ENCODE peak calls at places on chromosomes 2 and 18, in four cellular contexts. S, G, K and Z are unnamed samples.

GRCh38 chr2:81195774-81196382 is 891.3 kb upstream of the LRRTM1 start:
- ATAC-seq in S (no peak), G (no peak), K (no peak), Z (no peak)

GRCh38 chr2:88003074-88003755 is 13.1 kb downstream of the RNU2-63P start:
- ATAC-seq in S (no peak), G (no peak), K (no peak), Z (no peak)

GRCh38 chr2:239881561-239882320 is 143.4 kb downstream of the NDUFA10 start:
- ATAC-seq in S (no peak), G (peak), K (no peak), Z (peak)

GRCh38 chr2:219045937-219046550 is 4.7 kb upstream of the CFAP65 start:
- ATAC-seq in S (no peak), G (peak), K (peak), Z (no peak)

GRCh38 chr2:26412091-26412673 is 10.5 kb downstream of the DRC1 start:
- ATAC-seq in S (no peak), G (peak), K (no peak), Z (no peak)

GRCh38 chr2:58146707-58147106 is 94.4 kb downstream of the FANCL start:
- ATAC-seq in S (no peak), G (peak), K (no peak), Z (peak)

GRCh38 chr2:176612736-176613135 is 343.5 kb downstream of the MTX2 start:
- ATAC-seq in S (no peak), G (peak), K (peak), Z (no peak)

GRCh38 chr2:164747140-164747539 is 94.5 kb downstream of the COBLL1 start:
- ATAC-seq in S (no peak), G (no peak), K (no peak), Z (no peak)

GRCh38 chr2:216108310-216108966 is 710 bp upstream of the XRCC5 start:
- ATAC-seq in S (no peak), G (no peak), K (no peak), Z (no peak)

GRCh38 chr2:218186876-218187649 is 20.3 kb upstream of the CXCR1 start:
- ATAC-seq in S (peak), G (no peak), K (peak), Z (peak)

GRCh38 chr18:58536534-58537271 is 92.2 kb downstream of the ALPK2 start:
- ATAC-seq in S (no peak), G (no peak), K (no peak), Z (no peak)

GRCh38 chr2:84040281-84040680 is 418.8 kb downstream of the SUCLG1 start:
- ATAC-seq in S (no peak), G (no peak), K (no peak), Z (no peak)

GRCh38 chr2:40394597-40394996 is 57.3 kb downstream of the SLC8A1 start:
- ATAC-seq in S (no peak), G (no peak), K (peak), Z (no peak)

GRCh38 chr2:101899871-101900270 is 91.9 kb upstream of the IL1R2 start:
- ATAC-seq in S (no peak), G (no peak), K (no peak), Z (no peak)

GRCh38 chr2:231364961-231365810 is 30.3 kb upstream of the B3GNT7 start:
- ATAC-seq in S (no peak), G (peak), K (peak), Z (peak)

GRCh38 chr2:218313356-218313755 is 21.1 kb upstream of the TMBIM1 start:
- ATAC-seq in S (no peak), G (no peak), K (no peak), Z (no peak)

GRCh38 chr2:189552991-189553404 is 27.6 kb downstream of the SLC40A1 start:
- ATAC-seq in S (no peak), G (no peak), K (peak), Z (peak)

GRCh38 chr2:236343400-236344161 is 79.4 kb upstream of the ASB18 start:
- ATAC-seq in S (no peak), G (peak), K (peak), Z (peak)

GRCh38 chr2:71238089-71238488 is 11.2 kb upstream of the PAIP2B start:
- ATAC-seq in S (peak), G (no peak), K (peak), Z (no peak)

GRCh38 chr2:187002242-187002641 is 153.3 kb upstream of the ZSWIM2 start:
- ATAC-seq in S (no peak), G (no peak), K (no peak), Z (no peak)

GRCh38 chr2:128557841-128558241 is 239.2 kb upstream of the HS6ST1 start:
- ATAC-seq in S (peak), G (no peak), K (peak), Z (no peak)

GRCh38 chr2:181616715-181617114 is 40.2 kb downstream of the CERKL start:
- ATAC-seq in S (no peak), G (no peak), K (no peak), Z (no peak)

GRCh38 chr18:12010187-12010802 is 29.0 kb downstream of the IMPA2 start:
- ATAC-seq in S (no peak), G (no peak), K (no peak), Z (no peak)

GRCh38 chr2:238720232-238720672 is 127.6 kb upstream of the TWIST2 start:
- ATAC-seq in S (no peak), G (peak), K (peak), Z (peak)

GRCh38 chr18:76956648-76957047 is 134.3 kb downstream of the ZNF236 start:
- ATAC-seq in S (no peak), G (no peak), K (no peak), Z (no peak)

GRCh38 chr2:163306647-163307046 is 429.2 kb downstream of the FIGN start:
- ATAC-seq in S (no peak), G (no peak), K (no peak), Z (no peak)

GRCh38 chr18:14974576-14974975 is 226.6 kb downstream of the ANKRD30B start:
- ATAC-seq in S (no peak), G (no peak), K (no peak), Z (no peak)

GRCh38 chr2:105087273-105087672 is 49.4 kb downstream of the MRPS9 start:
- ATAC-seq in S (no peak), G (no peak), K (no peak), Z (no peak)

GRCh38 chr18:69401475-69402218 is 959 bp downstream of the DOK6 start:
- ATAC-seq in S (no peak), G (peak), K (peak), Z (no peak)

GRCh38 chr2:84115458-84115857 is 343.6 kb downstream of the SUCLG1 start:
- ATAC-seq in S (no peak), G (no peak), K (no peak), Z (no peak)

GRCh38 chr2:27613985-27614384 is 14.8 kb downstream of the CCDC121 start:
- ATAC-seq in S (no peak), G (no peak), K (no peak), Z (no peak)

GRCh38 chr18:2207294-2207693 is 364.0 kb downstream of the METTL4 start:
- ATAC-seq in S (no peak), G (no peak), K (no peak), Z (no peak)

GRCh38 chr18:35041752-35042379 is 653 bp downstream of the MAPRE2 start:
- ATAC-seq in S (no peak), G (peak), K (peak), Z (no peak)

GRCh38 chr2:38922389-38922788 is 32.7 kb downstream of the ARHGEF33 start:
- ATAC-seq in S (no peak), G (no peak), K (no peak), Z (no peak)

GRCh38 chr2:119823734-119824334 is 64.1 kb downstream of the PTPN4 start:
- ATAC-seq in S (no peak), G (peak), K (peak), Z (no peak)

GRCh38 chr2:54634564-54635511 is 88.6 kb upstream of the EML6 start:
- ATAC-seq in S (peak), G (peak), K (peak), Z (peak)

GRCh38 chr2:241354668-241355658 is 1.1 kb upstream of the FARP2 start:
- ATAC-seq in S (peak), G (peak), K (peak), Z (peak)

GRCh38 chr2:219433666-219434467 is 776 bp upstream of the SPEG start:
- ATAC-seq in S (peak), G (peak), K (peak), Z (no peak)

GRCh38 chr2:39094717-39095363 is 26.0 kb downstream of the SOS1 start:
- ATAC-seq in S (no peak), G (no peak), K (no peak), Z (no peak)